ENCODE peak calls at places on chromosomes 4 and X, in nine cellular contexts. P, Y, X, Q, S, W, T, B and C are unnamed samples.

GRCh38 chrX:11908371-11908770 is 150.3 kb downstream of the MSL3 start:
- DNase-seq in P (peak), Y (no peak), X (peak), Q (peak), S (peak), W (peak), T (no peak), B (peak), C (peak)

GRCh38 chr4:93865650-93866049 is 37.1 kb downstream of the ATOH1 start:
- DNase-seq in P (peak), Y (no peak), X (no peak), Q (no peak), S (no peak), W (no peak), T (no peak), B (no peak), C (no peak)

GRCh38 chrX:101287402-101287801 is 3.7 kb downstream of the TAF7L start:
- DNase-seq in P (peak), Y (peak), X (peak), Q (peak), S (peak), W (peak), T (peak), B (peak), C (peak)

GRCh38 chrX:20382518-20383291 is 116.0 kb upstream of the RPS6KA3 start:
- DNase-seq in P (peak), Y (no peak), X (no peak), Q (peak), S (peak), W (no peak), T (no peak), B (peak), C (peak)

GRCh38 chr4:187184513-187184912 is 460.9 kb upstream of the FAT1 start:
- DNase-seq in P (no peak), Y (peak), X (no peak), Q (peak), S (no peak), W (no peak), T (no peak), B (peak), C (peak)

GRCh38 chr4:123193802-123194201 is 202.8 kb upstream of the SPRY1 start:
- DNase-seq in P (no peak), Y (no peak), X (no peak), Q (no peak), S (no peak), W (no peak), T (no peak), B (no peak), C (no peak)

GRCh38 chrX:130878350-130879341 is 24.4 kb downstream of the ENOX2 start:
- DNase-seq in P (peak), Y (peak), X (peak), Q (peak), S (no peak), W (peak), T (peak), B (peak), C (peak)

GRCh38 chr4:122712782-122713181 is 19.7 kb upstream of the BBS12 start:
- DNase-seq in P (peak), Y (no peak), X (no peak), Q (peak), S (no peak), W (no peak), T (peak), B (peak), C (peak)

GRCh38 chr4:92362002-92362401 is 58.2 kb downstream of the GRID2 start:
- DNase-seq in P (no peak), Y (no peak), X (no peak), Q (no peak), S (no peak), W (no peak), T (no peak), B (no peak), C (no peak)

GRCh38 chr4:7649741-7650531 is 215.2 kb upstream of the PSAPL1 start:
- DNase-seq in P (peak), Y (no peak), X (peak), Q (peak), S (peak), W (peak), T (peak), B (peak), C (no peak)

GRCh38 chr4:1937550-1937949 is 66.4 kb downstream of the NSD2 start:
- DNase-seq in P (no peak), Y (no peak), X (no peak), Q (no peak), S (no peak), W (no peak), T (no peak), B (no peak), C (no peak)

GRCh38 chr4:155564086-155564485 is 102.6 kb upstream of the GUCY1A1 start:
- DNase-seq in P (no peak), Y (no peak), X (no peak), Q (no peak), S (no peak), W (no peak), T (no peak), B (no peak), C (peak)

GRCh38 chrX:154531626-154532025 is 15.0 kb downstream of the G6PD start:
- DNase-seq in P (peak), Y (no peak), X (peak), Q (no peak), S (no peak), W (no peak), T (peak), B (no peak), C (no peak)